ENCODE peak calls at places on chromosomes 12 and 14, in five cellular contexts. B, N, V, L and X are unnamed samples.

GRCh38 chr12:128069359-128069997 is 197.5 kb upstream of the TMEM132C start:
- DNase-seq in N (peak; percentile 63), L (peak; percentile 30), B (peak; percentile 41), V (peak; percentile 53), X (peak; percentile 69)

GRCh38 chr12:78155546-78155945 is 324.9 kb downstream of the NAV3 start:
- DNase-seq in N (no peak), V (no peak), L (no peak), B (no peak), X (no peak)

GRCh38 chr12:26651566-26652188 is 181.3 kb downstream of the ITPR2 start:
- DNase-seq in B (peak; percentile 84), N (peak; percentile 46), L (peak; percentile 59), V (peak; percentile 77), X (peak; percentile 85)

GRCh38 chr12:120989687-120990086 is 11.3 kb downstream of the HNF1A start:
- DNase-seq in N (no peak), V (no peak), L (no peak), B (no peak), X (no peak)

GRCh38 chr12:7951671-7952070 is 15.7 kb upstream of the SLC2A3 start:
- DNase-seq in L (no peak), V (peak; percentile 33), N (no peak), B (no peak), X (no peak)

GRCh38 chr12:79848321-79848720 is 86.6 kb downstream of the PPP1R12A start:
- DNase-seq in L (no peak), N (no peak), B (peak; percentile 65), V (no peak), X (no peak)

GRCh38 chr14:90521121-90521929 is 124.5 kb downstream of the CALM1 start:
- DNase-seq in B (peak; percentile 21), N (no peak), V (peak; percentile 15), L (no peak), X (peak; percentile 13)

GRCh38 chr12:3354586-3354985 is 136.4 kb upstream of the PRMT8 start:
- DNase-seq in L (no peak), V (no peak), B (no peak), N (no peak), X (no peak)

GRCh38 chr12:112907415-112908157 is 824 bp downstream of the OAS1 start:
- DNase-seq in V (no peak), N (peak; percentile 27), L (no peak), B (no peak), X (no peak)

GRCh38 chr14:69073429-69073828 is 79.5 kb downstream of the DCAF5 start:
- DNase-seq in L (no peak), V (no peak), N (no peak), B (no peak), X (no peak)

GRCh38 chr12:2003676-2004112 is 563 bp downstream of the DCP1B start:
- DNase-seq in B (no peak), N (no peak), L (no peak), V (no peak), X (peak; percentile 48)

GRCh38 chr12:24087294-24087693 is 137.8 kb upstream of the SOX5 start:
- DNase-seq in B (no peak), V (no peak), N (no peak), L (no peak), X (no peak)

GRCh38 chr12:12466157-12466556 is 96.5 kb downstream of the DUSP16 start:
- DNase-seq in V (no peak), N (no peak), B (no peak), L (no peak), X (no peak)

GRCh38 chr14:26773906-26774593 is 176.2 kb upstream of the NOVA1 start:
- DNase-seq in N (no peak), L (no peak), B (peak; percentile 71), V (no peak), X (no peak)

GRCh38 chr12:54298904-54299303 is 1.9 kb downstream of the NFE2 start:
- DNase-seq in L (no peak), V (no peak), B (no peak), N (no peak), X (no peak)

GRCh38 chr12:108338915-108339657 is at the start of gene CMKLR1:
- DNase-seq in B (no peak), V (no peak), N (peak; percentile 32), L (no peak), X (no peak)

GRCh38 chr14:70045296-70045695 is 143.5 kb downstream of the SLC8A3 start:
- DNase-seq in B (no peak), V (no peak), L (no peak), N (no peak), X (peak; percentile 16)

GRCh38 chr14:32205984-32206383 is 2.9 kb upstream of the RNU6-8 start:
- DNase-seq in V (no peak), N (peak; percentile 18), B (no peak), L (no peak), X (no peak)

GRCh38 chr14:72666610-72667009 is 227.3 kb downstream of the DPF3 start:
- DNase-seq in N (no peak), V (peak; percentile 86), L (no peak), B (peak; percentile 68), X (peak; percentile 78)

GRCh38 chr14:95547626-95548327 is 12.9 kb downstream of the GLRX5 start:
- DNase-seq in N (no peak), B (peak; percentile 68), V (peak; percentile 66), L (peak; percentile 92), X (peak; percentile 48)

GRCh38 chr12:4472045-4472444 is 26.4 kb upstream of the FGF6 start:
- DNase-seq in B (no peak), V (no peak), N (no peak), L (no peak), X (no peak)

GRCh38 chr14:60665178-60665555 is 15.9 kb upstream of the SIX1 start:
- DNase-seq in B (no peak), N (no peak), V (no peak), L (peak; percentile 74), X (no peak)

GRCh38 chr12:77236066-77236465 is 170.7 kb upstream of the E2F7 start:
- DNase-seq in V (peak; percentile 71), L (no peak), B (peak; percentile 45), N (no peak), X (peak; percentile 84)

GRCh38 chr14:44149597-44149996 is 357.5 kb downstream of the FSCB start:
- DNase-seq in N (no peak), B (peak; percentile 33), V (no peak), L (peak; percentile 55), X (no peak)

GRCh38 chr12:12723681-12724420 is 6.7 kb downstream of the CDKN1B start:
- DNase-seq in L (no peak), B (no peak), N (peak; percentile 54), V (no peak), X (peak; percentile 26)

GRCh38 chr14:105919458-105920150 is 393.2 kb downstream of the TMEM121 start:
- DNase-seq in B (no peak), L (no peak), N (no peak), V (no peak), X (no peak)

GRCh38 chr12:81083906-81084513 is 6.1 kb downstream of the ACSS3 start:
- DNase-seq in L (no peak), N (no peak), B (no peak), V (no peak), X (no peak)

GRCh38 chr14:91396959-91397815 is 20.4 kb downstream of the CCDC88C start:
- DNase-seq in N (peak; percentile 88), B (no peak), L (no peak), V (no peak), X (no peak)

GRCh38 chr12:116650585-116650984 is 87.3 kb downstream of the SPRING1 start:
- DNase-seq in N (no peak), L (no peak), V (no peak), B (no peak), X (no peak)

DNA sequence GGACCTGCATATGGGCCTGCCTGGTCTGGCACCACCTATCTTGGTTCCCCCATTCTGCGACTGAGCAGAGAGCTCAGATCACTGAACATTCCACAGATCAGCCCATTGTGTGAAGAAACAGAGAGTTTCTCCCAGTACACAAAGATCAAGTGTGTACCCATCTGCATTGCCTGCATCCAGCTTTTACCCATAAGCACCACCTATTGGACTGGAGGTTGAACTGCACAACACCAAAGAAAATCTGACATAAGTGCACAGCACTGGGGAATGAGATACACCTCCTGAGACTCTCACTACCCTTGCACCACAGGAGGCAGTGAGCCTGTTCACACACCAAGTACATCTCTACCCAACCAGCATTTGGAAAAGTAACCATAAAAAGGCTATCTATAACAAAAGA is 362.6 kb upstream of the CLEC14A start:
- DNase-seq in V (no peak), N (no peak), B (no peak), L (no peak), X (no peak)
- TF ChIP-seq CTCF in V (no peak), N (no peak), B (peak; percentile 5), L (peak; percentile 63), X (no peak)

GRCh38 chr12:92604786-92605185 is 98.0 kb upstream of the PLEKHG7 start:
- DNase-seq in V (no peak), B (no peak), N (no peak), L (no peak), X (peak; percentile 19)

GRCh38 chr12:92602930-92603623 is 99.7 kb upstream of the PLEKHG7 start:
- DNase-seq in L (no peak), B (no peak), V (peak; percentile 28), N (no peak), X (peak; percentile 70)

GRCh38 chr12:92605621-92606170 is 97.1 kb upstream of the PLEKHG7 start:
- DNase-seq in V (no peak), L (no peak), B (no peak), N (no peak), X (peak; percentile 11)

GRCh38 chr12:92602476-92602875 is 100.3 kb upstream of the PLEKHG7 start:
- DNase-seq in B (peak; percentile 97), V (peak; percentile 80), N (no peak), L (no peak), X (peak; percentile 92)

DNA sequence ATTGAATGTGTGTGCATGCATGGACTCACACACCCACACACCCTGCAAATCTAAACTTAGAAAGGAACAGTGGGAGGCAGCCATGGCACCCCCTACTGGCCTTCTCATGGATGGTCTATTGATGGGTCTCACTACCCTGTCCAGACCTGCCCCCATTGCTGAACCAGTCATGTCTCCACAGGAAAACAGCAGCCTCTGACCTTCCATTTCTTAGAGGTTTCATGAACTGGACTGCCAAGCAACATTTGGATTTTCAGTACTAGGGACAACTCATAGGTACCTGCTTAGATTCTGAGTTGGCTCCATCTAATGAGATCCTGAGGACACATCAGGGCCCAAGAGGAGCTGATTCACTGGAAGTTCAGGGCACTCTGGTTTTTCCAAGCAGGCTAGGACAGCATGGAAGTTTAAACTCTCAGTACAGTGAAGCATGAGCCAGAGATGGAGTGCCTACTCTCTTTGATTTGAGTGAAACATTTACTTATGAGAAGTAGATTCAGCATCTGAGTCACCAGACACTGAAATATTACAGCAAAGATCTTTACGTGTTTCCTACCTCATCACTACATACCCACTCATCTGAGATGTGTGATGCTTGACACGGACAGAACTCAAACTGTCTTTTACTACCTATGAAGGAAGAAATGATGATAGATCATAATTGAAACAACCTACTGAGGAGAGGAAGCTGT is 98.9 kb upstream of the PLEKHG7 start:
- DNase-seq in N (no peak), L (no peak), V (no peak), B (no peak), X (peak; percentile 28)
- TF ChIP-seq CTCF in N (no peak), L (no peak), V (peak; percentile 8), B (peak; percentile 11), X (no peak)

GRCh38 chr14:30214456-30215090 is 286.9 kb upstream of the PRKD1 start:
- DNase-seq in L (peak; percentile 75), N (no peak), V (peak; percentile 58), B (peak; percentile 88), X (peak; percentile 90)
- TF ChIP-seq CTCF in L (peak; percentile 87), N (peak; percentile 45), V (peak; percentile 62), B (peak; percentile 68), X (peak; percentile 64)

DNA sequence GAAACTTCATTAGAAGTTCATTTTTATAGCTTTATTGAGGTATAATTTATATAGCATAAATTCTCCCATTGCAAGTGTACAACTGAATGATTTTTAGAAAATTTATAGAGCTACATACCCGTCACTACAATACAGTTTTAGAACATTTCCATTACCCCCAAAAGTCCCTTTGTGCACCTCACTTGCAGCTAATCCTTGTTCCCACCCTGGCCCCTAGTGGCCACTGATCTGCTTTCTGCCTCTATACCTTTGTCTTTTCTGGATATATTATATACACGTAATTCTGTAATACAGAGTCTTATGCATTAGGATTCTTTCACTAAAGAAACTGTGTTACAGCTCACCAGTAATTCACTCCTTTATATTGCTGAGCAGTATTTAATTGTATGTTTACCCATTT is 145.1 kb upstream of the DIO2 start:
- DNase-seq in B (peak; percentile 50), N (no peak), L (peak; percentile 2), V (peak; percentile 10), X (peak; percentile 47)
- TF ChIP-seq CTCF in B (peak; percentile 69), N (no peak), L (no peak), V (peak; percentile 55), X (peak; percentile 66)